ENCODE peak calls at places on chromosomes 4 and X, in nine cellular contexts. One of them, this sample, is unnamed.

GRCh38 chr4:96407651-96408342 is 567.9 kb downstream of the PDHA2 start:
- DNase-seq in KBM-7: no peak
- DNase-seq in ovary: no peak
- DNase-seq in neural crest cell: no peak
- DNase-seq in activated CD4-positive, alpha-beta T cell treated with anti-CD3 and anti-CD28 coated beads for 36 hours: no peak
- DNase-seq in heart right ventricle: no peak
- DNase-seq in progenitor cell of endocrine pancreas: no peak
- DNase-seq in stimulated activated CD4-positive, alpha-beta T cell treated with anti-CD3 and anti-CD28 coated beads, Interleukin-2, amount 100 ng/mL, for 24 hours: no peak
- DNase-seq in Daoy: no peak
- DNase-seq in this sample: no peak

GRCh38 chr4:54233697-54234496 is 4.8 kb downstream of the PDGFRA start:
- DNase-seq in activated CD4-positive, alpha-beta T cell treated with anti-CD3 and anti-CD28 coated beads for 36 hours: peak
- DNase-seq in progenitor cell of endocrine pancreas: peak
- DNase-seq in heart right ventricle: peak
- DNase-seq in stimulated activated CD4-positive, alpha-beta T cell treated with anti-CD3 and anti-CD28 coated beads, Interleukin-2, amount 100 ng/mL, for 24 hours: peak
- DNase-seq in ovary: peak
- DNase-seq in KBM-7: peak
- DNase-seq in neural crest cell: peak
- DNase-seq in Daoy: peak
- DNase-seq in this sample: peak

GRCh38 chr4:75845992-75846391 is 56.3 kb downstream of the PPEF2 start:
- DNase-seq in progenitor cell of endocrine pancreas: no peak
- DNase-seq in ovary: no peak
- DNase-seq in activated CD4-positive, alpha-beta T cell treated with anti-CD3 and anti-CD28 coated beads for 36 hours: no peak
- DNase-seq in heart right ventricle: no peak
- DNase-seq in KBM-7: no peak
- DNase-seq in stimulated activated CD4-positive, alpha-beta T cell treated with anti-CD3 and anti-CD28 coated beads, Interleukin-2, amount 100 ng/mL, for 24 hours: no peak
- DNase-seq in neural crest cell: no peak
- DNase-seq in Daoy: peak
- DNase-seq in this sample: no peak

GRCh38 chrX:39821709-39822095 is 276.1 kb downstream of the BCOR start:
- DNase-seq in heart right ventricle: no peak
- DNase-seq in ovary: peak
- DNase-seq in stimulated activated CD4-positive, alpha-beta T cell treated with anti-CD3 and anti-CD28 coated beads, Interleukin-2, amount 100 ng/mL, for 24 hours: no peak
- DNase-seq in KBM-7: no peak
- DNase-seq in progenitor cell of endocrine pancreas: no peak
- DNase-seq in activated CD4-positive, alpha-beta T cell treated with anti-CD3 and anti-CD28 coated beads for 36 hours: no peak
- DNase-seq in Daoy: no peak
- DNase-seq in neural crest cell: no peak
- DNase-seq in this sample: no peak

GRCh38 chr4:1300466-1301455 is 11.1 kb downstream of the MAEA start:
- DNase-seq in heart right ventricle: peak
- DNase-seq in ovary: no peak
- DNase-seq in stimulated activated CD4-positive, alpha-beta T cell treated with anti-CD3 and anti-CD28 coated beads, Interleukin-2, amount 100 ng/mL, for 24 hours: no peak
- DNase-seq in progenitor cell of endocrine pancreas: no peak
- DNase-seq in KBM-7: no peak
- DNase-seq in neural crest cell: no peak
- DNase-seq in activated CD4-positive, alpha-beta T cell treated with anti-CD3 and anti-CD28 coated beads for 36 hours: peak
- DNase-seq in Daoy: peak
- DNase-seq in this sample: no peak

GRCh38 chr4:172751550-172751949 is 417.1 kb upstream of the GALNT7 start:
- DNase-seq in progenitor cell of endocrine pancreas: no peak
- DNase-seq in ovary: no peak
- DNase-seq in neural crest cell: no peak
- DNase-seq in Daoy: no peak
- DNase-seq in stimulated activated CD4-positive, alpha-beta T cell treated with anti-CD3 and anti-CD28 coated beads, Interleukin-2, amount 100 ng/mL, for 24 hours: no peak
- DNase-seq in heart right ventricle: no peak
- DNase-seq in KBM-7: no peak
- DNase-seq in activated CD4-positive, alpha-beta T cell treated with anti-CD3 and anti-CD28 coated beads for 36 hours: no peak
- DNase-seq in this sample: no peak

GRCh38 chrX:119809185-119809666 is 17.8 kb upstream of the RPL39 start:
- DNase-seq in Daoy: peak
- DNase-seq in KBM-7: peak
- DNase-seq in activated CD4-positive, alpha-beta T cell treated with anti-CD3 and anti-CD28 coated beads for 36 hours: no peak
- DNase-seq in stimulated activated CD4-positive, alpha-beta T cell treated with anti-CD3 and anti-CD28 coated beads, Interleukin-2, amount 100 ng/mL, for 24 hours: no peak
- DNase-seq in ovary: no peak
- DNase-seq in progenitor cell of endocrine pancreas: no peak
- DNase-seq in heart right ventricle: no peak
- DNase-seq in neural crest cell: no peak
- DNase-seq in this sample: no peak

GRCh38 chr4:13640149-13640671 is 12.7 kb upstream of the BOD1L1 start:
- DNase-seq in Daoy: peak
- DNase-seq in activated CD4-positive, alpha-beta T cell treated with anti-CD3 and anti-CD28 coated beads for 36 hours: no peak
- DNase-seq in stimulated activated CD4-positive, alpha-beta T cell treated with anti-CD3 and anti-CD28 coated beads, Interleukin-2, amount 100 ng/mL, for 24 hours: no peak
- DNase-seq in ovary: no peak
- DNase-seq in heart right ventricle: no peak
- DNase-seq in progenitor cell of endocrine pancreas: no peak
- DNase-seq in neural crest cell: no peak
- DNase-seq in KBM-7: no peak
- DNase-seq in this sample: no peak

GRCh38 chr4:39933689-39934590 is 43.8 kb downstream of the PDS5A start:
- DNase-seq in activated CD4-positive, alpha-beta T cell treated with anti-CD3 and anti-CD28 coated beads for 36 hours: peak
- DNase-seq in progenitor cell of endocrine pancreas: no peak
- DNase-seq in neural crest cell: no peak
- DNase-seq in KBM-7: no peak
- DNase-seq in heart right ventricle: no peak
- DNase-seq in Daoy: no peak
- DNase-seq in stimulated activated CD4-positive, alpha-beta T cell treated with anti-CD3 and anti-CD28 coated beads, Interleukin-2, amount 100 ng/mL, for 24 hours: no peak
- DNase-seq in ovary: no peak
- DNase-seq in this sample: no peak

GRCh38 chrX:41389311-41389888 is 55.4 kb downstream of the DDX3X start:
- DNase-seq in ovary: no peak
- DNase-seq in heart right ventricle: no peak
- DNase-seq in stimulated activated CD4-positive, alpha-beta T cell treated with anti-CD3 and anti-CD28 coated beads, Interleukin-2, amount 100 ng/mL, for 24 hours: no peak
- DNase-seq in progenitor cell of endocrine pancreas: no peak
- DNase-seq in KBM-7: no peak
- DNase-seq in activated CD4-positive, alpha-beta T cell treated with anti-CD3 and anti-CD28 coated beads for 36 hours: no peak
- DNase-seq in neural crest cell: no peak
- DNase-seq in Daoy: no peak
- DNase-seq in this sample: no peak

GRCh38 chrX:2498781-2499302 is 1.9 kb downstream of the DHRSX start:
- DNase-seq in neural crest cell: no peak
- DNase-seq in Daoy: no peak
- DNase-seq in ovary: peak
- DNase-seq in progenitor cell of endocrine pancreas: no peak
- DNase-seq in KBM-7: peak
- DNase-seq in activated CD4-positive, alpha-beta T cell treated with anti-CD3 and anti-CD28 coated beads for 36 hours: no peak
- DNase-seq in heart right ventricle: peak
- DNase-seq in stimulated activated CD4-positive, alpha-beta T cell treated with anti-CD3 and anti-CD28 coated beads, Interleukin-2, amount 100 ng/mL, for 24 hours: no peak
- DNase-seq in this sample: no peak

GRCh38 chr4:174763454-174764104 is 65.5 kb downstream of the GLRA3 start:
- DNase-seq in progenitor cell of endocrine pancreas: no peak
- DNase-seq in ovary: no peak
- DNase-seq in neural crest cell: no peak
- DNase-seq in heart right ventricle: no peak
- DNase-seq in Daoy: no peak
- DNase-seq in KBM-7: no peak
- DNase-seq in stimulated activated CD4-positive, alpha-beta T cell treated with anti-CD3 and anti-CD28 coated beads, Interleukin-2, amount 100 ng/mL, for 24 hours: no peak
- DNase-seq in activated CD4-positive, alpha-beta T cell treated with anti-CD3 and anti-CD28 coated beads for 36 hours: no peak
- DNase-seq in this sample: no peak

GRCh38 chr4:158043971-158044618 is 128.7 kb downstream of the GASK1B start:
- DNase-seq in heart right ventricle: no peak
- DNase-seq in activated CD4-positive, alpha-beta T cell treated with anti-CD3 and anti-CD28 coated beads for 36 hours: no peak
- DNase-seq in Daoy: no peak
- DNase-seq in neural crest cell: no peak
- DNase-seq in stimulated activated CD4-positive, alpha-beta T cell treated with anti-CD3 and anti-CD28 coated beads, Interleukin-2, amount 100 ng/mL, for 24 hours: no peak
- DNase-seq in ovary: peak
- DNase-seq in KBM-7: no peak
- DNase-seq in progenitor cell of endocrine pancreas: no peak
- DNase-seq in this sample: no peak

GRCh38 chr4:51943221-51943620 is 76.9 kb downstream of the LRRC66 start:
- DNase-seq in ovary: no peak
- DNase-seq in neural crest cell: no peak
- DNase-seq in progenitor cell of endocrine pancreas: no peak
- DNase-seq in heart right ventricle: no peak
- DNase-seq in KBM-7: no peak
- DNase-seq in activated CD4-positive, alpha-beta T cell treated with anti-CD3 and anti-CD28 coated beads for 36 hours: no peak
- DNase-seq in stimulated activated CD4-positive, alpha-beta T cell treated with anti-CD3 and anti-CD28 coated beads, Interleukin-2, amount 100 ng/mL, for 24 hours: no peak
- DNase-seq in Daoy: no peak
- DNase-seq in this sample: no peak

GRCh38 chr4:30537462-30537861 is 182.7 kb upstream of the PCDH7 start:
- DNase-seq in progenitor cell of endocrine pancreas: no peak
- DNase-seq in stimulated activated CD4-positive, alpha-beta T cell treated with anti-CD3 and anti-CD28 coated beads, Interleukin-2, amount 100 ng/mL, for 24 hours: no peak
- DNase-seq in heart right ventricle: no peak
- DNase-seq in activated CD4-positive, alpha-beta T cell treated with anti-CD3 and anti-CD28 coated beads for 36 hours: no peak
- DNase-seq in neural crest cell: no peak
- DNase-seq in KBM-7: no peak
- DNase-seq in ovary: no peak
- DNase-seq in Daoy: no peak
- DNase-seq in this sample: no peak

This sample was measured in GM12864.